ENCODE peak calls at places on chromosomes 16 and 17, in four cellular contexts. O is activated B cell treated with CpG ODN at 0.5 μM for 24 hours, V is AG04450, W is A549. G is an unnamed sample.

GRCh38 chr16:11597737-11598136 is 11.0 kb upstream of the LITAF start:
- DNase-seq in O (no peak), V (no peak), W (no peak), G (no peak)

GRCh38 chr16:83365166-83365565 is 442.6 kb upstream of the HSBP1 start:
- DNase-seq in O (no peak), V (no peak), W (no peak), G (no peak)

GRCh38 chr16:3949287-3949686 is 68.8 kb upstream of the CREBBP start:
- DNase-seq in O (no peak), V (no peak), W (no peak), G (no peak)

GRCh38 chr17:65058615-65059014 is 2.1 kb upstream of the GNA13 start:
- DNase-seq in O (no peak), V (no peak), W (no peak), G (no peak)

GRCh38 chr17:29722411-29723198 is 99.9 kb upstream of the CORO6 start:
- DNase-seq in O (no peak), V (peak), W (no peak), G (no peak)

GRCh38 chr16:15493416-15494181 is 59.2 kb downstream of the BMERB1 start:
- DNase-seq in O (no peak), V (no peak), W (no peak), G (no peak)

GRCh38 chr17:15341385-15341849 is at the start of gene TEKT3:
- DNase-seq in O (no peak), V (peak), W (peak), G (no peak)

GRCh38 chr17:73639926-73640325 is 4.3 kb downstream of the SDK2 start:
- DNase-seq in O (no peak), V (no peak), W (no peak), G (no peak)

GRCh38 chr17:21280081-21280518 is 4.4 kb upstream of the MAP2K3 start:
- DNase-seq in O (peak), V (peak), W (peak), G (peak)

GRCh38 chr16:21081329-21081728 is 69.3 kb downstream of the DNAH3 start:
- DNase-seq in O (no peak), V (no peak), W (no peak), G (no peak)

GRCh38 chr16:10959161-10959560 is 14.8 kb downstream of the CLEC16A start:
- DNase-seq in O (no peak), V (no peak), W (no peak), G (no peak)

GRCh38 chr16:28491080-28491969 is 549 bp downstream of the CLN3 start:
- DNase-seq in O (no peak), V (no peak), W (peak), G (no peak)

GRCh38 chr17:17079336-17079735 is 37.1 kb downstream of the MPRIP start:
- DNase-seq in O (no peak), V (no peak), W (no peak), G (no peak)

GRCh38 chr16:76946879-76947278 is 244.1 kb upstream of the MON1B start:
- DNase-seq in O (no peak), V (peak), W (peak), G (no peak)

GRCh38 chr17:73359987-73360410 is 48.2 kb upstream of the CDC42EP4 start:
- DNase-seq in O (no peak), V (no peak), W (no peak), G (no peak)

GRCh38 chr17:49390548-49391324 is 23.9 kb downstream of the PHB1 start:
- DNase-seq in O (peak), V (no peak), W (no peak), G (no peak)

DNA sequence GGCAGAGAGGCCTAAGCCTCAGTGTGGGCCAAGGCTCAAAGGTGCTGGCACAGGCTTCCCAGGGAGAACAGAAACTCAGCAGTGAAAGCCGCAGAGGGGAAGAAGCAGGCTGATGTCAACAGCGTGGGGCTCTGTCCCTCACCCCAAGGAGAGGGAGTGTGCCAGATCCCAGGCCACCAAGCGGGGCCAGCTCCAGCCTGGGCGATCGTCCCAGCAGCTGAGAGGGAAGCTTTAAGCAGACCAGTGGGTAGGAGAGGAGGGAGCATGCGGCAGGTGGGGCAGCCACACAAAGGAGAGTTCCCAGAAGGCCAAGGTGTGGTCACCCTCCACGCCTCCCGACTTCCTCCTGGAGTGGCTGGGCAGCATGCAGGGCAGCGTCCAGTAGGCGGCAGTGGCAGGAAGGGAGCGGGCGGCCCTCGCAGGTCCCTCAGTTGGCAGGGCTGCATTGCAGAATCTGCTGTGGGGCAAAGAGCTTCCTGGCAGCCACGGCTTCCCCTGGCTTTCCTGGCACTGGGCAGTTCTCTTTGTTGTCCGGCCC is 6.0 kb downstream of the SYNGR2 start:
- DNase-seq in O (no peak), V (no peak), W (no peak), G (no peak)
- TF ChIP-seq CTCF in O (no peak), V (no peak), W (no peak), G (no peak)

GRCh38 chr16:57801856-57802634 is at the start of gene KIFC3:
- DNase-seq in O (peak), V (no peak), W (peak), G (no peak)
- TF ChIP-seq CTCF in O (no peak), V (peak), W (peak), G (peak)

DNA sequence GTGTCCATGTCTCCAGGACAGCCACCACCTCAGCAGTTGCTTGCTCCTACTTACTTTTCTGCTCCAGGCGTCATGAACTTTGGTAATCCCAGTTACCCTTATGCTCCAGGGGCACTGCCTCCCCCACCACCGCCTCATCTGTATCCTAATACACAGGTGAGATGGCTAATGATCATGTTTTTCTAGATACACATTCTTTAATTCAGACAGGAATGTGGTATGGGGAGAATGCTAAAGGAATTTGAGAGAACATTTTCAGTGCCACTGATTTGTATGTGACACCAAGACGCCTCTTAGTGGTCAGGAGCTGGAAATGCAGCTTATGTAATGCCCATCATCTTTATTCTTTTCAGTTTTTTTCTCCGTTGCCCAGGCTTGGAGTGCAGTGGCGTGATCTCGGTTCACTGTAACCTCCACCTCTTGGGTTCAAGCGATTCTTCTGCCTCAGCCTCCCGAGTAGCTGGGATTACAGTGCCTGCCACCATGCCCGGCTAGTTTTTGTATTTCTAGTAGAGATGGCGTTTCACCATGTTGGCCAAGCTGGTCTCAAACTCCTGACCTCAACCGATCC is 8.9 kb upstream of the RAPGEFL1 start:
- DNase-seq in O (no peak), V (peak), W (peak), G (no peak)
- TF ChIP-seq CTCF in O (no peak), V (peak), W (peak), G (peak)

GRCh38 chr17:80425835-80426426 is 11.0 kb downstream of the ENDOV start:
- DNase-seq in O (no peak), V (no peak), W (no peak), G (no peak)
- TF ChIP-seq CTCF in O (no peak), V (no peak), W (no peak), G (no peak)

GRCh38 chr17:80263253-80264047 is 2.8 kb downstream of the RNF213 start:
- DNase-seq in O (peak), V (peak), W (peak), G (no peak)
- TF ChIP-seq CTCF in O (no peak), V (peak), W (no peak), G (no peak)

GRCh38 chr17:60163108-60163784 is 13.5 kb downstream of the CA4 start:
- DNase-seq in O (no peak), V (no peak), W (peak), G (no peak)
- TF ChIP-seq CTCF in O (no peak), V (no peak), W (peak), G (peak)

GRCh38 chr17:40349477-40350409 is 14.8 kb downstream of the GJD3 start:
- DNase-seq in O (no peak), V (no peak), W (no peak), G (no peak)
- TF ChIP-seq CTCF in O (no peak), V (no peak), W (no peak), G (no peak)

GRCh38 chr17:67276075-67276474 is 31.1 kb upstream of the HELZ start:
- DNase-seq in O (no peak), V (no peak), W (no peak), G (no peak)
- TF ChIP-seq CTCF in O (no peak), V (no peak), W (no peak), G (peak)

DNA sequence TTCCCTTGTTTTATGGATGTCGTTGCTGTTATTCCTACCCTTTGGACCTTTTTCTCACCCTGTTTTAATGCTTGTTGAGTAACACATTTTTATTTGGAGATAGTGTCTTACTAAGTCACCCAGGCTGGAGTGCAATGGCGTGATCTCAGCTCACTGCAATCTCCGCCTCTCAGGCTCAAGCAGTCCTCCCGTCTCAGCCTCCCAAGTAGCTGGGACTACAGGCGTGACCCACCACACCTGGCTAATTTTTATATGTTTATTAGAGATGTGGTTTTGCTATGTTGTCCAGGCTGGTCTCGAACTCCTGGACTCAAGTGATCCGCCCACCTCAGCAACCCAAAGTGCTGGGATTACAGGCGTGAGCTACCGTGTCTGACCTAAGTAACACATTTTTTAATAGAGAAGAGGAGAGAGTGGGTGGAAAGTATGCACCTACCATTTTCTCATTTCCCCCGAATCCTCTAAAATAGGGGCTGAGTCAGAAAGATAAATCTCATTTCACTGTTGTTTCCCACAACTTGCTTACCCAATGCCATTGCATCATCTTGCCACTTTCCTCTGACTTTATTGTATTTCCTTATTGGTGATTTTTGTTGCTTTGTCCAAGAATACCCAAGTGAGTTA is 7.0 kb downstream of the DHX40 start:
- DNase-seq in O (no peak), V (no peak), W (no peak), G (no peak)
- TF ChIP-seq CTCF in O (no peak), V (no peak), W (no peak), G (no peak)

GRCh38 chr17:78063489-78063888 is 65.1 kb downstream of the TMC6 start:
- DNase-seq in O (no peak), V (no peak), W (no peak), G (no peak)

GRCh38 chr17:78069695-78070094 is 58.9 kb downstream of the TMC6 start:
- DNase-seq in O (no peak), V (no peak), W (no peak), G (no peak)

DNA sequence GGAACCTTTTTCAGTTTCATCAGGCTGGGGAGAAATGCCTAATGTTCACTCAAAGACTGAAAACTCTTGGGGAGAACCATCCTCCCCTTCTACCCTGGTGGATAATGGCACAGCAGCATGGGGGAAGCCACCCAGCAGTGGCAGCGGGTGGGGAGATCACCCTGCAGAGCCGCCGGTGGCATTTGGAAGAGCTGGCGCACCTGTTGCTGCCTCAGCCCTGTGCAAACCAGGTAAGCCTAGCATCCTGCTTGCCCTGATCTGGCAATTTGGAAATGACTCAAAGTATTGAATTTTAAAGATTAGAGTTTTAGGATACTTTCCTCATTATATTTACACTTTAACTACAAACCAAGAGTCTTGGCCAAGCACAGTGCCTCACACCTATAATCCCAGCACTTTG is 63.8 kb downstream of the TMC6 start:
- DNase-seq in O (no peak), V (no peak), W (no peak), G (no peak)
- TF ChIP-seq CTCF in O (no peak), V (no peak), W (no peak), G (no peak)